ENCODE peak calls at places on chromosomes 11 and 22, in four cellular contexts. N, Y, L and F are unnamed samples.

GRCh38 chr11:17014321-17014773 is at the start of gene PLEKHA7:
- DNase-seq in N (no peak), Y (no peak), L (no peak), F (no peak)

GRCh38 chr11:46348986-46349401 is 1.7 kb downstream of the DGKZ start:
- DNase-seq in N (no peak), Y (no peak), L (no peak), F (peak)

GRCh38 chr11:93783767-93784151 is 323 bp upstream of the MED17 start:
- DNase-seq in N (no peak), Y (no peak), L (no peak), F (no peak)

GRCh38 chr22:21996175-21996574 is 13.6 kb upstream of the TOP3B start:
- DNase-seq in N (no peak), Y (no peak), L (no peak), F (no peak)

GRCh38 chr11:111878385-111878765 is 590 bp downstream of the FDXACB1 start:
- DNase-seq in N (no peak), Y (no peak), L (no peak), F (no peak)

GRCh38 chr11:86069408-86070086 is 663 bp upstream of the PICALM start:
- DNase-seq in N (peak), Y (peak), L (no peak), F (no peak)

GRCh38 chr22:36798671-36799066 is 18.2 kb downstream of the PVALB start:
- DNase-seq in N (no peak), Y (no peak), L (no peak), F (no peak)

GRCh38 chr11:87421422-87421821 is 383.7 kb downstream of the TMEM135 start:
- DNase-seq in N (peak), Y (peak), L (no peak), F (peak)

GRCh38 chr11:101082813-101083212 is 46.8 kb downstream of the PGR start:
- DNase-seq in N (no peak), Y (no peak), L (no peak), F (no peak)

GRCh38 chr22:38867496-38868285 is 4.3 kb downstream of the CBX6 start:
- DNase-seq in N (no peak), Y (no peak), L (no peak), F (no peak)

GRCh38 chr11:83759148-83759547 is 473.0 kb upstream of the CCDC90B start:
- DNase-seq in N (no peak), Y (no peak), L (no peak), F (no peak)

GRCh38 chr11:20110908-20111669 is 49.2 kb downstream of the DBX1 start:
- DNase-seq in N (peak), Y (peak), L (no peak), F (peak)

GRCh38 chr22:27405672-27406388 is 395.7 kb downstream of the MN1 start:
- DNase-seq in N (peak), Y (peak), L (peak), F (peak)

GRCh38 chr11:34255101-34255500 is 102.7 kb downstream of the ABTB2 start:
- DNase-seq in N (no peak), Y (no peak), L (no peak), F (no peak)

GRCh38 chr22:38569181-38569971 is 607 bp downstream of the DMC1 start:
- DNase-seq in N (no peak), Y (no peak), L (no peak), F (peak)

GRCh38 chr11:88179966-88180629 is 4.9 kb upstream of the RAB38 start:
- DNase-seq in N (no peak), Y (no peak), L (no peak), F (no peak)

GRCh38 chr11:119750056-119750455 is 21.1 kb upstream of the NECTIN1 start:
- DNase-seq in N (no peak), Y (no peak), L (no peak), F (no peak)

GRCh38 chr11:47551086-47551485 is 1.8 kb downstream of the CELF1 start:
- DNase-seq in N (no peak), Y (no peak), L (no peak), F (no peak)

GRCh38 chr22:23556026-23556620 is 24.0 kb downstream of the IGLL1 start:
- DNase-seq in N (no peak), Y (no peak), L (no peak), F (no peak)

GRCh38 chr11:35134403-35135126 is 4.4 kb upstream of the CD44 start:
- DNase-seq in N (peak), Y (no peak), L (no peak), F (no peak)

GRCh38 chr11:94557391-94557790 is 9.8 kb upstream of the PIWIL4 start:
- DNase-seq in N (peak), Y (no peak), L (no peak), F (no peak)

GRCh38 chr11:57499413-57499982 is 16.0 kb downstream of the SLC43A1 start:
- DNase-seq in N (peak), Y (no peak), L (peak), F (peak)

GRCh38 chr22:45164217-45165123 is 745 bp downstream of the NUP50 start:
- DNase-seq in N (peak), Y (no peak), L (no peak), F (peak)

GRCh38 chr11:37721485-37721884 is 1123.4 kb upstream of the RAG2 start:
- DNase-seq in N (no peak), Y (no peak), L (no peak), F (no peak)

GRCh38 chr11:75269367-75269660 is 28.7 kb downstream of the TPBGL start:
- DNase-seq in N (no peak), Y (no peak), L (no peak), F (no peak)

GRCh38 chr22:20783844-20784723 is 10.2 kb downstream of the SERPIND1 start:
- DNase-seq in N (peak), Y (peak), L (no peak), F (peak)

GRCh38 chr22:29266564-29267461 is 968 bp downstream of the RHBDD3 start:
- DNase-seq in N (no peak), Y (no peak), L (no peak), F (peak)

GRCh38 chr11:11588243-11588642 is 33.6 kb downstream of the GALNT18 start:
- DNase-seq in N (no peak), Y (no peak), L (no peak), F (no peak)

GRCh38 chr11:78045851-78046485 is 17.7 kb upstream of the THRSP start:
- DNase-seq in N (peak), Y (peak), L (peak), F (peak)

GRCh38 chr11:69650081-69650831 is 9.3 kb downstream of the CCND1 start:
- DNase-seq in N (no peak), Y (no peak), L (no peak), F (no peak)